ENCODE peak calls at places on chromosome 20, in four cellular contexts. U is ascending aorta, C is endothelial cell of umbilical vein, X is K562. J is an unnamed sample.

GRCh38 chr20:25553819-25554296 is 31.5 kb downstream of the NINL start:
- DNase-seq in U (no peak), C (peak; percentile 40), X (no peak), J (peak; percentile 44)

GRCh38 chr20:20864346-20865096 is 152.1 kb upstream of the RALGAPA2 start:
- DNase-seq in U (no peak), C (no peak), X (peak; percentile 17), J (peak; percentile 40)

GRCh38 chr20:61558726-61559125 is 306.7 kb downstream of the CDH4 start:
- DNase-seq in U (no peak), C (no peak), X (no peak), J (no peak)

GRCh38 chr20:25697132-25697446 is 436 bp upstream of the ZNF337 start:
- DNase-seq in U (no peak), C (no peak), X (no peak), J (no peak)

GRCh38 chr20:8309638-8310037 is 177.6 kb downstream of the PLCB1 start:
- DNase-seq in U (no peak), C (no peak), X (no peak), J (peak; percentile 82)

GRCh38 chr20:34627458-34627857 is 49.4 kb downstream of the PIGU start:
- DNase-seq in U (no peak), C (no peak), X (peak; percentile 22), J (no peak)

GRCh38 chr20:7879883-7880282 is 60.4 kb downstream of the HAO1 start:
- DNase-seq in U (no peak), C (no peak), X (no peak), J (no peak)

GRCh38 chr20:63017826-63018411 is 11.2 kb upstream of the BHLHE23 start:
- DNase-seq in U (no peak), C (no peak), X (no peak), J (no peak)

GRCh38 chr20:62178316-62179161 is 4.3 kb upstream of the MTG2 start:
- DNase-seq in U (no peak), C (no peak), X (no peak), J (no peak)

GRCh38 chr20:62824476-62825287 is 7.8 kb downstream of the COL9A3 start:
- DNase-seq in U (peak; percentile 84), C (no peak), X (peak; percentile 78), J (peak; percentile 73)

GRCh38 chr20:58228484-58229197 is at the start of gene ANKRD60:
- DNase-seq in U (peak; percentile 50), C (peak; percentile 36), X (peak; percentile 50), J (peak; percentile 60)

GRCh38 chr20:20711413-20711812 is 1.0 kb downstream of the RALGAPA2 start:
- DNase-seq in U (no peak), C (peak; percentile 21), X (no peak), J (no peak)

GRCh38 chr20:3071610-3072529 is at the start of gene OXT:
- DNase-seq in U (no peak), C (peak; percentile 23), X (no peak), J (no peak)

GRCh38 chr20:10433014-10433622 is 904 bp downstream of the MKKS start:
- DNase-seq in U (no peak), C (peak; percentile 50), X (no peak), J (no peak)

GRCh38 chr20:36112112-36112511 is 42.4 kb upstream of the EPB41L1 start:
- DNase-seq in U (no peak), C (no peak), X (no peak), J (no peak)

GRCh38 chr20:13277663-13278295 is 56.7 kb downstream of the ISM1 start:
- DNase-seq in U (no peak), C (no peak), X (no peak), J (no peak)

GRCh38 chr20:8627386-8628030 is 441.4 kb upstream of the PLCB4 start:
- DNase-seq in U (no peak), C (peak; percentile 22), X (no peak), J (no peak)

GRCh38 chr20:3459881-3460307 is 10.9 kb upstream of the ATRN start:
- DNase-seq in U (no peak), C (no peak), X (no peak), J (no peak)

GRCh38 chr20:46897471-46897870 is 2.8 kb downstream of the EYA2 start:
- DNase-seq in U (no peak), C (no peak), X (no peak), J (no peak)
- H3K4me1 ChIP-seq in U (no peaks in the 10 kb centered on the region), C (no peaks in the 10 kb centered on the region), X (no peaks in the 10 kb centered on the region), J (no peaks in the 10 kb centered on the region)

GRCh38 chr20:37346232-37346525 is 239 bp downstream of the SRC start:
- DNase-seq in U (no peak), C (no peak), X (no peak), J (no peak)

GRCh38 chr20:37347347-37347823 is 1.4 kb downstream of the SRC start:
- DNase-seq in U (no peak), C (no peak), X (no peak), J (no peak)

GRCh38 chr20:37345339-37346231 is at the start of gene SRC:
- DNase-seq in U (peak; percentile 90), C (peak; percentile 53), X (peak; percentile 82), J (peak; percentile 68)

GRCh38 chr20:37347891-37348642 is 2.1 kb downstream of the SRC start:
- DNase-seq in U (no peak), C (no peak), X (no peak), J (no peak)

GRCh38 chr20:37346526-37347346 is 796 bp downstream of the SRC start:
- DNase-seq in U (no peak), C (no peak), X (no peak), J (no peak)
- H3K4me1 ChIP-seq in U (peaks cover 47% of the 10 kb centered on the region), C (peaks cover 16% of the 10 kb centered on the region), X (peaks cover 2% of the 10 kb centered on the region), J (no peaks in the 10 kb centered on the region)

GRCh38 chr20:4546342-4546741 is 175.4 kb upstream of the PRND start:
- DNase-seq in U (no peak), C (no peak), X (no peak), J (no peak)
- H3K4me1 ChIP-seq in U (no peaks in the 10 kb centered on the region), C (peaks cover 34% of the 10 kb centered on the region), X (no peaks in the 10 kb centered on the region), J (peaks cover 2% of the 10 kb centered on the region)

GRCh38 chr20:23358923-23359572 is 2.9 kb upstream of the GZF1 start:
- DNase-seq in U (no peak), C (no peak), X (no peak), J (no peak)
- H3K4me1 ChIP-seq in U (peaks cover 19% of the 10 kb centered on the region), C (peaks cover 32% of the 10 kb centered on the region), X (peaks cover 34% of the 10 kb centered on the region), J (peaks cover 8% of the 10 kb centered on the region)

DNA sequence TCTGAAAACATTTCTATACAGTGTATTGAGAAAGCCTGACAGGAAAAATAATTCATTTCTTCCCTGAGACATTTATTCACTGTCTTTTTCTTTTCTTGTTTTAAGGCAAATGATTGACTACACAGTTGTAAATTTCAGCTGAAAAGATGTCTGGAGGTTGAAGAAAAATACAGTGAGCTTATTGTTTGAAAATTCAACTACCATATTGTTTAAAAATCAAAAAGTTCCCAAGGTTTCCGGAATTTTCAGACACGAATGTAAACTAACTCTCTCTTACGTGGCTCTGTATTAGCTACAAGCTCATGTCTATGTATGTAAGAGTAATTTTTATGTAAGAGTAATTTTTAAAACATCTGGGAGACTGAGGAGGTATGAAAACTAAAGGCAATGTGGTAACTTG is 1.5 kb downstream of the PTGIS start:
- DNase-seq in U (no peak), C (no peak), X (no peak), J (no peak)
- H3K4me1 ChIP-seq in U (peaks cover 52% of the 10 kb centered on the region), C (peaks cover 37% of the 10 kb centered on the region), X (no peaks in the 10 kb centered on the region), J (no peaks in the 10 kb centered on the region)

DNA sequence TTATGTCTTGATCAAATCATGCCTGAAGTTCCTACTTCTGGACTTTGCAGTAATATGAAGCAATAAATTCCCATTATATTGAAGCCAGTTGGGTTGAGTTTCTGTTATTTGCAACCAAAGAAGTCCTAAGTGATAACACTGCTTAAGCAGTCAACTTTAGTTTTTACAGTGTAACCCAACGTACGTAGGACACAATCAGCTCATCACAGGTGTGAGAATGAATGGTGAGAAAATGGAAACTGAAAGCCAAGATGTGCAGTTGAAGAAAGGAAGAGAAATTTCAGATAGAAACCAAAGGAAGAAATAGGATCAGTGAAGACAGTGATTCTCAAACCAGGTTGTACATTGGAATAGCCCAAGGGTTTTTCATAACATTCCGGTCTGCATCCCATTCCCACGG is 211.4 kb upstream of the ZFP64 start:
- DNase-seq in U (no peak), C (no peak), X (no peak), J (no peak)
- H3K4me1 ChIP-seq in U (no peaks in the 10 kb centered on the region), C (no peaks in the 10 kb centered on the region), X (no peaks in the 10 kb centered on the region), J (no peaks in the 10 kb centered on the region)

DNA sequence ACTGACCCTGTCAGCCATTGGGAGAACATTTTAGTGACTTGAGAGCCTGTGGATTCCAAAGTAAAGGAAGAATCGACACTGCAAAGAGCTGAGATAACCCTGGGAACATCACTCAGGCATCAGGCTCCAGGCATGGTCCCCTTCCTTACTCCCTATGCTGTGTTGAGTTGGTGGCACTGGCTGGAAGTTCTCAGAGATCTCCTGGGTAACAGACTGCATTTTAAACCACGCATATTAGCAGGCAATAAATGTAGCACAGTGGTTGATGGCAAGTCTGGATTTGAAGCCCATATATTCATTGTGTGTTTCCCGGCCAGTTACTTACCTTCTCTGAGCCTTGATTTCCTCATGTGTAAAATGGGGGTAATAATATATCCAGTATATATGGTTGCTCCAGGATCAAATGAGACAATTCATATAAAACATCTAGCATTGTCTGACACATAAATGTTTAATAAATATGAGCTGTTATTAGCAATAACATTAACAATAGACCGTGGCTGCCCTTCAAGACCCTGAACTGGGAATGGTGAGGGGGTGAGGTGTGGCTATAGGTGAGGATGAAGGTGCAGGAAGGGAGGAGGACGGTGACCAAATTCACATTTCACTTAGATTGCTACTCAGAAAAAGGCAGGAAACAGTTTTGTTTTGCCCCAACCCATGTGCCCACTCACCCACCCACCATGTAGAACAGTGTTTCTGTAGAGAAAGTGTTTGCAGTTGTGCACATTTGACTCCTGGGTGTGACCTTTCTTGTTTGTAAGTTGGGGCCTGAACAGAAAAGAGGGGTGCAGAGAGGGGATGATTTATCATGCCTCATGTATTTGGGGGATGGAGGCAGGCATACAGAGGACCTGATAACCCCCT is 2.1 kb downstream of the PLCG1 start:
- DNase-seq in U (no peak), C (no peak), X (no peak), J (no peak)
- H3K4me1 ChIP-seq in U (peaks cover 37% of the 10 kb centered on the region), C (peaks cover 54% of the 10 kb centered on the region), X (peaks cover 35% of the 10 kb centered on the region), J (peaks cover 23% of the 10 kb centered on the region)

GRCh38 chr20:37547912-37548311 is 20.2 kb upstream of the BLCAP start:
- DNase-seq in U (no peak), C (no peak), X (no peak), J (no peak)
- H3K4me1 ChIP-seq in U (no peaks in the 10 kb centered on the region), C (no peaks in the 10 kb centered on the region), X (no peaks in the 10 kb centered on the region), J (no peaks in the 10 kb centered on the region)

J was measured in A673.